ENCODE peak calls at places on chromosome 12, in ten cellular contexts. One of them, this sample, is unnamed.

GRCh38 chr12:116427200-116427932 is 131.8 kb upstream of the MAP1LC3B2 start:
- DNase-seq in tibial artery: no peak
- DNase-seq in cardiac muscle cell: peak; percentile 63
- DNase-seq in kidney epithelial cell: no peak
- DNase-seq in AG04449: no peak
- DNase-seq in CD8-positive, alpha-beta T cell: no peak
- DNase-seq in GM12865: no peak
- DNase-seq in hepatocyte: peak; percentile 32
- DNase-seq in AG09309: no peak
- DNase-seq in PC-3: peak; percentile 24
- DNase-seq in this sample: no peak

GRCh38 chr12:59698599-59698998 is 102.8 kb downstream of the SLC16A7 start:
- DNase-seq in CD8-positive, alpha-beta T cell: no peak
- DNase-seq in PC-3: peak; percentile 51
- DNase-seq in hepatocyte: no peak
- DNase-seq in AG04449: peak; percentile 44
- DNase-seq in kidney epithelial cell: no peak
- DNase-seq in cardiac muscle cell: peak; percentile 91
- DNase-seq in tibial artery: no peak
- DNase-seq in AG09309: peak; percentile 78
- DNase-seq in GM12865: no peak
- DNase-seq in this sample: peak; percentile 93

GRCh38 chr12:26046886-26047285 is 78.0 kb downstream of the BHLHE41 start:
- DNase-seq in GM12865: no peak
- DNase-seq in AG09309: no peak
- DNase-seq in PC-3: no peak
- DNase-seq in hepatocyte: no peak
- DNase-seq in kidney epithelial cell: no peak
- DNase-seq in tibial artery: no peak
- DNase-seq in CD8-positive, alpha-beta T cell: no peak
- DNase-seq in cardiac muscle cell: no peak
- DNase-seq in AG04449: no peak
- DNase-seq in this sample: no peak

GRCh38 chr12:41981758-41982157 is 162.9 kb downstream of the GXYLT1 start:
- DNase-seq in AG09309: no peak
- DNase-seq in AG04449: no peak
- DNase-seq in kidney epithelial cell: peak; percentile 35
- DNase-seq in tibial artery: no peak
- DNase-seq in GM12865: no peak
- DNase-seq in cardiac muscle cell: no peak
- DNase-seq in PC-3: peak; percentile 87
- DNase-seq in CD8-positive, alpha-beta T cell: no peak
- DNase-seq in hepatocyte: no peak
- DNase-seq in this sample: peak; percentile 2

GRCh38 chr12:57772429-57773322 is at the start of gene EEF1AKMT3:
- DNase-seq in cardiac muscle cell: peak; percentile 54
- DNase-seq in AG09309: no peak
- DNase-seq in AG04449: no peak
- DNase-seq in CD8-positive, alpha-beta T cell: no peak
- DNase-seq in hepatocyte: peak; percentile 70
- DNase-seq in tibial artery: peak; percentile 72
- DNase-seq in GM12865: no peak
- DNase-seq in PC-3: peak; percentile 60
- DNase-seq in kidney epithelial cell: no peak
- DNase-seq in this sample: peak; percentile 53

GRCh38 chr12:110739488-110739887 is 3.2 kb downstream of the PPP1CC start:
- DNase-seq in GM12865: peak; percentile 32
- DNase-seq in kidney epithelial cell: no peak
- DNase-seq in tibial artery: no peak
- DNase-seq in AG09309: no peak
- DNase-seq in AG04449: no peak
- DNase-seq in CD8-positive, alpha-beta T cell: no peak
- DNase-seq in hepatocyte: no peak
- DNase-seq in PC-3: no peak
- DNase-seq in cardiac muscle cell: no peak
- DNase-seq in this sample: no peak

GRCh38 chr12:108468149-108468968 is 46.7 kb upstream of the FICD start:
- DNase-seq in kidney epithelial cell: no peak
- DNase-seq in AG09309: no peak
- DNase-seq in AG04449: no peak
- DNase-seq in CD8-positive, alpha-beta T cell: peak; percentile 7
- DNase-seq in PC-3: peak; percentile 68
- DNase-seq in cardiac muscle cell: peak; percentile 58
- DNase-seq in tibial artery: no peak
- DNase-seq in GM12865: peak; percentile 50
- DNase-seq in hepatocyte: peak; percentile 75
- DNase-seq in this sample: peak; percentile 49

GRCh38 chr12:104669057-104669770 is 212.5 kb downstream of the CHST11 start:
- DNase-seq in AG04449: no peak
- DNase-seq in CD8-positive, alpha-beta T cell: no peak
- DNase-seq in AG09309: no peak
- DNase-seq in hepatocyte: peak; percentile 75
- DNase-seq in kidney epithelial cell: no peak
- DNase-seq in tibial artery: no peak
- DNase-seq in PC-3: peak; percentile 36
- DNase-seq in cardiac muscle cell: peak; percentile 61
- DNase-seq in GM12865: no peak
- DNase-seq in this sample: no peak

GRCh38 chr12:5473076-5473475 is 41.2 kb downstream of the NTF3 start:
- DNase-seq in cardiac muscle cell: peak; percentile 62
- DNase-seq in PC-3: no peak
- DNase-seq in kidney epithelial cell: no peak
- DNase-seq in tibial artery: no peak
- DNase-seq in AG09309: no peak
- DNase-seq in GM12865: no peak
- DNase-seq in AG04449: no peak
- DNase-seq in hepatocyte: peak; percentile 54
- DNase-seq in CD8-positive, alpha-beta T cell: no peak
- DNase-seq in this sample: no peak

GRCh38 chr12:12206776-12207388 is 60.0 kb downstream of the LRP6 start:
- DNase-seq in GM12865: no peak
- DNase-seq in kidney epithelial cell: no peak
- DNase-seq in PC-3: no peak
- DNase-seq in tibial artery: no peak
- DNase-seq in AG09309: no peak
- DNase-seq in cardiac muscle cell: no peak
- DNase-seq in hepatocyte: no peak
- DNase-seq in CD8-positive, alpha-beta T cell: no peak
- DNase-seq in AG04449: no peak
- DNase-seq in this sample: no peak

GRCh38 chr12:131942671-131943070 is 7.1 kb upstream of the EP400 start:
- DNase-seq in tibial artery: no peak
- DNase-seq in kidney epithelial cell: no peak
- DNase-seq in hepatocyte: no peak
- DNase-seq in cardiac muscle cell: no peak
- DNase-seq in PC-3: no peak
- DNase-seq in AG04449: no peak
- DNase-seq in CD8-positive, alpha-beta T cell: no peak
- DNase-seq in AG09309: no peak
- DNase-seq in GM12865: no peak
- DNase-seq in this sample: no peak

GRCh38 chr12:14258468-14258947 is 107.0 kb upstream of the ATF7IP start:
- DNase-seq in hepatocyte: peak; percentile 31
- DNase-seq in PC-3: no peak
- DNase-seq in cardiac muscle cell: no peak
- DNase-seq in AG09309: no peak
- DNase-seq in tibial artery: no peak
- DNase-seq in kidney epithelial cell: no peak
- DNase-seq in GM12865: no peak
- DNase-seq in AG04449: no peak
- DNase-seq in CD8-positive, alpha-beta T cell: no peak
- DNase-seq in this sample: no peak

GRCh38 chr12:57735198-57735855 is 3.2 kb downstream of the AGAP2 start:
- DNase-seq in hepatocyte: no peak
- DNase-seq in CD8-positive, alpha-beta T cell: no peak
- DNase-seq in AG04449: no peak
- DNase-seq in PC-3: no peak
- DNase-seq in AG09309: no peak
- DNase-seq in GM12865: no peak
- DNase-seq in kidney epithelial cell: no peak
- DNase-seq in tibial artery: no peak
- DNase-seq in cardiac muscle cell: no peak
- DNase-seq in this sample: no peak

GRCh38 chr12:15545329-15545728 is 223.0 kb downstream of the PTPRO start:
- DNase-seq in AG04449: no peak
- DNase-seq in kidney epithelial cell: no peak
- DNase-seq in cardiac muscle cell: no peak
- DNase-seq in GM12865: no peak
- DNase-seq in hepatocyte: no peak
- DNase-seq in CD8-positive, alpha-beta T cell: no peak
- DNase-seq in AG09309: no peak
- DNase-seq in tibial artery: no peak
- DNase-seq in PC-3: no peak
- DNase-seq in this sample: no peak

GRCh38 chr12:15555466-15555865 is 233.2 kb downstream of the PTPRO start:
- DNase-seq in AG04449: peak; percentile 21
- DNase-seq in PC-3: no peak
- DNase-seq in kidney epithelial cell: no peak
- DNase-seq in GM12865: no peak
- DNase-seq in tibial artery: no peak
- DNase-seq in hepatocyte: no peak
- DNase-seq in cardiac muscle cell: no peak
- DNase-seq in AG09309: no peak
- DNase-seq in CD8-positive, alpha-beta T cell: no peak
- DNase-seq in this sample: no peak

GRCh38 chr12:15556411-15556810 is 232.8 kb downstream of the EPS8 start:
- DNase-seq in AG09309: no peak
- DNase-seq in AG04449: no peak
- DNase-seq in kidney epithelial cell: no peak
- DNase-seq in GM12865: no peak
- DNase-seq in tibial artery: no peak
- DNase-seq in PC-3: peak; percentile 5
- DNase-seq in cardiac muscle cell: no peak
- DNase-seq in CD8-positive, alpha-beta T cell: no peak
- DNase-seq in hepatocyte: no peak
- DNase-seq in this sample: peak; percentile 24

GRCh38 chr12:15546102-15546701 is 223.9 kb downstream of the PTPRO start:
- DNase-seq in kidney epithelial cell: no peak
- DNase-seq in PC-3: no peak
- DNase-seq in cardiac muscle cell: no peak
- DNase-seq in hepatocyte: no peak
- DNase-seq in AG04449: no peak
- DNase-seq in AG09309: no peak
- DNase-seq in CD8-positive, alpha-beta T cell: peak; percentile 36
- DNase-seq in tibial artery: no peak
- DNase-seq in GM12865: peak; percentile 31
- DNase-seq in this sample: no peak

GRCh38 chr12:15550778-15551177 is 228.5 kb downstream of the PTPRO start:
- DNase-seq in kidney epithelial cell: no peak
- DNase-seq in CD8-positive, alpha-beta T cell: no peak
- DNase-seq in hepatocyte: no peak
- DNase-seq in PC-3: no peak
- DNase-seq in GM12865: no peak
- DNase-seq in AG09309: no peak
- DNase-seq in AG04449: no peak
- DNase-seq in cardiac muscle cell: no peak
- DNase-seq in tibial artery: no peak
- DNase-seq in this sample: no peak
- H3K4me3 ChIP-seq in kidney epithelial cell: no peak overlapping the region
- H3K4me3 ChIP-seq in CD8-positive, alpha-beta T cell: no peak overlapping the region
- H3K4me3 ChIP-seq in hepatocyte: no peak overlapping the region
- H3K4me3 ChIP-seq in PC-3: no peak overlapping the region
- H3K4me3 ChIP-seq in GM12865: no peak overlapping the region
- H3K4me3 ChIP-seq in AG09309: no peak overlapping the region
- H3K4me3 ChIP-seq in AG04449: no peak overlapping the region
- H3K4me3 ChIP-seq in cardiac muscle cell: no peak overlapping the region
- H3K4me3 ChIP-seq in tibial artery: no peak overlapping the region
- H3K4me3 ChIP-seq in this sample: no peak overlapping the region

DNA sequence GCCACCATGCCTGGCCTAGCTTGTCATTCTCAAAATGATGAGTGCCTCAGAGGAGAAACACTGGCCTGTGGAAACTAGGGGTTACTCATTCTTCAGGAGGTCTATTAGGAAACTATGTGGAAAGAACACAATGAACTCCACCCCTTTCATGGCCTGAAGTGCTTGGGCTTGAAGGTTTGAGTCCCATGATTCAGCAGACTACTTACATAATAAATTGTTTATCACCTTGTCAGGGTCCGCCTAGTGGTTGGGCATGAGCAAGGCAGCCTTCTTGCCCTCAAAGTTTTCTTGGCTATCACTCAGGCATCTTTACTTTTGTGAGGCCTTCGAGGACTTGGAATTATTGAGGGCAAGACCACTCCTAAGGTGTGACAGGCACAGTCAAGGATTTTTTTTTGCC is 251.2 kb downstream of the ACSS3 start:
- DNase-seq in AG04449: no peak
- DNase-seq in PC-3: peak; percentile 7
- DNase-seq in tibial artery: no peak
- DNase-seq in GM12865: peak; percentile 49
- DNase-seq in cardiac muscle cell: peak; percentile 6
- DNase-seq in kidney epithelial cell: no peak
- DNase-seq in hepatocyte: peak; percentile 12
- DNase-seq in AG09309: no peak
- DNase-seq in CD8-positive, alpha-beta T cell: no peak
- DNase-seq in this sample: peak; percentile 41
- TF ChIP-seq CTCF in AG04449: peak; percentile 14
- TF ChIP-seq CTCF in PC-3: peak; percentile 56
- TF ChIP-seq CTCF in tibial artery: no peak
- TF ChIP-seq CTCF in GM12865: peak; percentile 59
- TF ChIP-seq CTCF in cardiac muscle cell: peak; percentile 17
- TF ChIP-seq CTCF in kidney epithelial cell: peak; percentile 36
- TF ChIP-seq CTCF in hepatocyte: no peak
- TF ChIP-seq CTCF in AG09309: peak; percentile 27
- TF ChIP-seq CTCF in CD8-positive, alpha-beta T cell: no peak
- TF ChIP-seq CTCF in this sample: peak; percentile 30

GRCh38 chr12:55704824-55705780 is 2.6 kb downstream of the ITGA7 start:
- DNase-seq in hepatocyte: no peak
- DNase-seq in GM12865: no peak
- DNase-seq in AG04449: no peak
- DNase-seq in CD8-positive, alpha-beta T cell: no peak
- DNase-seq in PC-3: no peak
- DNase-seq in kidney epithelial cell: no peak
- DNase-seq in tibial artery: no peak
- DNase-seq in cardiac muscle cell: no peak
- DNase-seq in AG09309: no peak
- DNase-seq in this sample: peak; percentile 12
- H3K4me3 ChIP-seq in hepatocyte: no peak overlapping the region
- H3K4me3 ChIP-seq in GM12865: no peak overlapping the region
- H3K4me3 ChIP-seq in AG04449: no peak overlapping the region
- H3K4me3 ChIP-seq in CD8-positive, alpha-beta T cell: no peak overlapping the region
- H3K4me3 ChIP-seq in PC-3: no peak overlapping the region
- H3K4me3 ChIP-seq in kidney epithelial cell: no peak overlapping the region
- H3K4me3 ChIP-seq in tibial artery: peak overlapping the region; percentile 94
- H3K4me3 ChIP-seq in cardiac muscle cell: no peak overlapping the region
- H3K4me3 ChIP-seq in AG09309: no peak overlapping the region
- H3K4me3 ChIP-seq in this sample: no peak overlapping the region

GRCh38 chr12:9634177-9634803 is 26.6 kb upstream of the KLRB1 start:
- DNase-seq in AG04449: no peak
- DNase-seq in CD8-positive, alpha-beta T cell: peak; percentile 87
- DNase-seq in GM12865: peak; percentile 79
- DNase-seq in kidney epithelial cell: no peak
- DNase-seq in hepatocyte: peak; percentile 64
- DNase-seq in AG09309: peak; percentile 16
- DNase-seq in tibial artery: peak; percentile 42
- DNase-seq in cardiac muscle cell: peak; percentile 66
- DNase-seq in PC-3: peak; percentile 77
- DNase-seq in this sample: peak; percentile 72
- TF ChIP-seq CTCF in AG04449: peak; percentile 57
- TF ChIP-seq CTCF in CD8-positive, alpha-beta T cell: peak; percentile 93
- TF ChIP-seq CTCF in GM12865: peak; percentile 62
- TF ChIP-seq CTCF in kidney epithelial cell: peak; percentile 66
- TF ChIP-seq CTCF in hepatocyte: peak; percentile 64
- TF ChIP-seq CTCF in AG09309: peak; percentile 70
- TF ChIP-seq CTCF in tibial artery: peak; percentile 58
- TF ChIP-seq CTCF in cardiac muscle cell: peak; percentile 71
- TF ChIP-seq CTCF in PC-3: peak; percentile 84
- TF ChIP-seq CTCF in this sample: peak; percentile 65

GRCh38 chr12:64780220-64780530 is 21.0 kb upstream of the GNS start:
- DNase-seq in CD8-positive, alpha-beta T cell: no peak
- DNase-seq in cardiac muscle cell: no peak
- DNase-seq in kidney epithelial cell: no peak
- DNase-seq in AG09309: no peak
- DNase-seq in GM12865: no peak
- DNase-seq in AG04449: no peak
- DNase-seq in tibial artery: no peak
- DNase-seq in hepatocyte: no peak
- DNase-seq in PC-3: no peak
- DNase-seq in this sample: no peak
- H3K4me3 ChIP-seq in CD8-positive, alpha-beta T cell: peak overlapping the region; percentile 48
- H3K4me3 ChIP-seq in cardiac muscle cell: peak overlapping the region; percentile 34
- H3K4me3 ChIP-seq in kidney epithelial cell: peak overlapping the region; percentile 36
- H3K4me3 ChIP-seq in AG09309: no peak overlapping the region
- H3K4me3 ChIP-seq in GM12865: peak overlapping the region; percentile 56
- H3K4me3 ChIP-seq in AG04449: no peak overlapping the region
- H3K4me3 ChIP-seq in tibial artery: peak overlapping the region; percentile 49
- H3K4me3 ChIP-seq in hepatocyte: peak overlapping the region; percentile 51
- H3K4me3 ChIP-seq in PC-3: peak overlapping the region; percentile 89
- H3K4me3 ChIP-seq in this sample: peak overlapping the region; percentile 28